ENCODE peak calls at places on chromosomes 6 and 20, in four cellular contexts. One of them, this sample, is unnamed.

GRCh38 chr20:52972190-52972937 is at the start of gene TSHZ2:
- DNase-seq in astrocyte of the cerebellum: no peak
- DNase-seq in NB4: no peak
- DNase-seq in foreskin fibroblast: peak; percentile 22
- DNase-seq in this sample: peak; percentile 0

GRCh38 chr6:47000842-47001241 is 41.3 kb downstream of the ADGRF1 start:
- DNase-seq in NB4: no peak
- DNase-seq in astrocyte of the cerebellum: no peak
- DNase-seq in foreskin fibroblast: no peak
- DNase-seq in this sample: no peak

GRCh38 chr20:46199198-46199597 is 81.1 kb downstream of the CD40 start:
- DNase-seq in foreskin fibroblast: peak; percentile 16
- DNase-seq in NB4: no peak
- DNase-seq in astrocyte of the cerebellum: no peak
- DNase-seq in this sample: no peak

GRCh38 chr6:146850238-146850896 is 251.6 kb downstream of the ADGB start:
- DNase-seq in NB4: no peak
- DNase-seq in foreskin fibroblast: peak; percentile 48
- DNase-seq in astrocyte of the cerebellum: peak; percentile 24
- DNase-seq in this sample: peak; percentile 87

GRCh38 chr6:54719633-54720032 is 126.9 kb upstream of the FAM83B start:
- DNase-seq in astrocyte of the cerebellum: no peak
- DNase-seq in foreskin fibroblast: no peak
- DNase-seq in NB4: no peak
- DNase-seq in this sample: no peak

GRCh38 chr20:63102720-63103375 is 96.1 kb upstream of the BHLHE23 start:
- DNase-seq in foreskin fibroblast: peak; percentile 64
- DNase-seq in astrocyte of the cerebellum: no peak
- DNase-seq in NB4: no peak
- DNase-seq in this sample: no peak

GRCh38 chr6:167116109-167116837 is 6.6 kb upstream of the CCR6 start:
- DNase-seq in NB4: no peak
- DNase-seq in foreskin fibroblast: no peak
- DNase-seq in astrocyte of the cerebellum: no peak
- DNase-seq in this sample: no peak

GRCh38 chr6:57432162-57432561 is 114.7 kb downstream of the PRIM2 start:
- DNase-seq in NB4: peak; percentile 17
- DNase-seq in astrocyte of the cerebellum: peak; percentile 12
- DNase-seq in foreskin fibroblast: peak; percentile 82
- DNase-seq in this sample: no peak

GRCh38 chr6:36642913-36643817 is 35.3 kb upstream of the CDKN1A start:
- DNase-seq in astrocyte of the cerebellum: peak; percentile 62
- DNase-seq in foreskin fibroblast: peak; percentile 94
- DNase-seq in NB4: no peak
- DNase-seq in this sample: peak; percentile 56
- H3K4me3 ChIP-seq in astrocyte of the cerebellum: no peak overlapping the region
- H3K4me3 ChIP-seq in foreskin fibroblast: no peak overlapping the region
- H3K4me3 ChIP-seq in NB4: no peak overlapping the region
- H3K4me3 ChIP-seq in this sample: no peak overlapping the region

GRCh38 chr6:160697826-160698225 is 4.2 kb upstream of the PLG start:
- DNase-seq in foreskin fibroblast: no peak
- DNase-seq in astrocyte of the cerebellum: no peak
- DNase-seq in NB4: no peak
- DNase-seq in this sample: no peak

GRCh38 chr6:160691617-160692016 is 10.4 kb upstream of the PLG start:
- DNase-seq in NB4: no peak
- DNase-seq in foreskin fibroblast: no peak
- DNase-seq in astrocyte of the cerebellum: no peak
- DNase-seq in this sample: no peak

GRCh38 chr6:160690458-160690857 is 11.6 kb upstream of the PLG start:
- DNase-seq in astrocyte of the cerebellum: no peak
- DNase-seq in NB4: no peak
- DNase-seq in foreskin fibroblast: no peak
- DNase-seq in this sample: no peak

DNA sequence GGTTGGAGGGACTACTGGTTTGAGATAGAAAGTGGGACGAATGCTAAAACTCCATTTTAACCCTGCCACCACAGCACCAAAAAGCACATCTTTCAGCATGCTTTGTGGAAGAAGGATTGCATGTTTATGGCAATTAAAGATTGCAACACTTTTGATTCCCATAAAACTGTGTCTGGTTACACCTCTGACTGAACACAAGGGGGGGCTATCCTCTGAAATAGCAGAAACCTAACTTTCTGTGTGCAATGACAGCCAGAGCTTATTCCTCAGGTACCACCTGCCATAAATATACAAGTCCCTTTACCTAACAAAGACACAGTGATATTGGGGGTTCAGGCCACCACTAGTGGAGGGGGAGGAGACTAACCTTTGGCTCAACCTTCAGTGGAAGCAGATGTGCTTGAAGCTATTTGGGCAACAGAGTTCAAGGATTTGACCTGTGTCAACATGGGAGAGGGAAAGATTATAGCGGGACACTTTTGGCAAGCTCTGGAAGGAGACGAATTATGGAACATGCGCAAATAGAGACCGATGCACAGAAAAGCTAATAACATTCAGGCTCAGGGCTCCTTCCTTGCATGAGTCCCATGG is 9.6 kb upstream of the PLG start:
- DNase-seq in NB4: peak; percentile 23
- DNase-seq in astrocyte of the cerebellum: no peak
- DNase-seq in foreskin fibroblast: no peak
- DNase-seq in this sample: no peak
- TF ChIP-seq CTCF in NB4: peak; percentile 25
- TF ChIP-seq CTCF in astrocyte of the cerebellum: no peak
- TF ChIP-seq CTCF in foreskin fibroblast: no peak
- TF ChIP-seq CTCF in this sample: no peak

GRCh38 chr6:2351090-2351489 is 105.7 kb upstream of the GMDS start:
- DNase-seq in foreskin fibroblast: no peak
- DNase-seq in astrocyte of the cerebellum: no peak
- DNase-seq in NB4: no peak
- DNase-seq in this sample: no peak

GRCh38 chr6:2351807-2352431 is 106.5 kb upstream of the GMDS start:
- DNase-seq in astrocyte of the cerebellum: no peak
- DNase-seq in NB4: peak; percentile 22
- DNase-seq in foreskin fibroblast: peak; percentile 76
- DNase-seq in this sample: peak; percentile 40

GRCh38 chr6:2344319-2344905 is 99.0 kb upstream of the GMDS start:
- DNase-seq in NB4: no peak
- DNase-seq in astrocyte of the cerebellum: no peak
- DNase-seq in foreskin fibroblast: no peak
- DNase-seq in this sample: no peak

DNA sequence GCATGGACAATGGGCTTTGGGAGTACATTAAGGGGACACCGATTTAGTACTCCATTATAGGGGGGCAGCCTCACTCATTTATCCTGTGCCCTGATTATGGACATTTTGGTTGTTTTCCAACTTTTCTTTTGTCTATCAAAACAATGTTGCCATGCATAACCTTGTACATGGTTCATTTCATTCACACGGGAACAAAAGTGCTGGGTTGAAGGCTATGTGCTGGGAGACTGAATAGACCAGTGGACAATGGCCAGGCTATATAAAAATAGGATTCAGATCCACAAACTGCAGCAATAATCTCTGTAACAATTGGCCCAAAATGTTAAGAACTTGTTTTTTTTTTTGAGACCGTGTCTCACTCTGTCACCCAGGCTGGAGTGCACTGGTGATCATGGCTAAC is 100.7 kb upstream of the GMDS start:
- DNase-seq in astrocyte of the cerebellum: no peak
- DNase-seq in foreskin fibroblast: no peak
- DNase-seq in NB4: no peak
- DNase-seq in this sample: no peak
- H3K4me3 ChIP-seq in astrocyte of the cerebellum: no peak overlapping the region
- H3K4me3 ChIP-seq in foreskin fibroblast: no peak overlapping the region
- H3K4me3 ChIP-seq in NB4: no peak overlapping the region
- H3K4me3 ChIP-seq in this sample: no peak overlapping the region

GRCh38 chr6:25601797-25602679 is 50.0 kb upstream of the SCGN start:
- DNase-seq in astrocyte of the cerebellum: peak; percentile 51
- DNase-seq in foreskin fibroblast: peak; percentile 76
- DNase-seq in NB4: peak; percentile 61
- DNase-seq in this sample: no peak
- TF ChIP-seq CTCF in astrocyte of the cerebellum: no peak
- TF ChIP-seq CTCF in foreskin fibroblast: peak; percentile 26
- TF ChIP-seq CTCF in NB4: no peak
- TF ChIP-seq CTCF in this sample: peak; percentile 24

GRCh38 chr20:5714261-5715041 is 35.8 kb upstream of the SHLD1 start:
- DNase-seq in foreskin fibroblast: no peak
- DNase-seq in NB4: peak; percentile 56
- DNase-seq in astrocyte of the cerebellum: no peak
- DNase-seq in this sample: peak; percentile 65
- H3K4me3 ChIP-seq in foreskin fibroblast: no peak overlapping the region
- H3K4me3 ChIP-seq in NB4: no peak overlapping the region
- H3K4me3 ChIP-seq in astrocyte of the cerebellum: no peak overlapping the region
- H3K4me3 ChIP-seq in this sample: no peak overlapping the region

DNA sequence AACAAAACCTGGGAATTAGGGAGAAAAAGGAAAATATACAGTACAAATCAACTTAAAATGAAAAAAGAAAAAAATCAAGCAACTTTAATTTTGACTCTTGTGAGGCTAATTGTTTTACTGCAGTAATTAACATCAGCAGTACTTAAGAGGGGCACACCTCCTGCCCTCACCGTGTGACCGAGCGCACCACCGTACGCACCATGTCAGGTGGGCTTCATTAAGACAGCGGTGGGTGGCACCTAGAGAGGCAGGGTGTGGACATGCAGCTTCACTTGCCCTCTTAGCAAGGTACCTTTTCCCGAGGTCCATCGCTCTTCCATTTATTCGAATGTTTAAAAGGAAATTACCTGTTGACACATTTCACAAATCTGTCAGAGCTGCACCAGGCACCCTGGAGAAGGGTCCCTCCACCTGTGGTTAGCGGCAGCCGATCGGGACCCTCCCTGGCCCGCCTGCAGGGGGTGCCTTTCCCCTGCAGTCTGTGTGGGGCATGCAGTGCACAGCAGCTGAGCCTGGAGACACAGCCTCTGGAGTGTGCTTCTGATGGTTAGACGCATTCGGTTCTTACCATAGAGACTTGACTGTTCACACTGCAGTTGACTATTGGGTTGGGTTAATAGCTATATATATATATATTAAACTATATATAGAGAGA is 184.1 kb downstream of the TMEM242 start:
- DNase-seq in NB4: peak; percentile 29
- DNase-seq in astrocyte of the cerebellum: no peak
- DNase-seq in foreskin fibroblast: no peak
- DNase-seq in this sample: no peak
- TF ChIP-seq CTCF in NB4: peak; percentile 29
- TF ChIP-seq CTCF in astrocyte of the cerebellum: peak; percentile 11
- TF ChIP-seq CTCF in foreskin fibroblast: no peak
- TF ChIP-seq CTCF in this sample: peak; percentile 55

GRCh38 chr6:163406320-163406719 is 8.2 kb upstream of the QKI start:
- DNase-seq in NB4: no peak
- DNase-seq in astrocyte of the cerebellum: no peak
- DNase-seq in foreskin fibroblast: no peak
- DNase-seq in this sample: no peak
- H3K4me3 ChIP-seq in NB4: peak overlapping the region; percentile 56
- H3K4me3 ChIP-seq in astrocyte of the cerebellum: peak overlapping the region; percentile 21
- H3K4me3 ChIP-seq in foreskin fibroblast: peak overlapping the region; percentile 22
- H3K4me3 ChIP-seq in this sample: no peak overlapping the region

This sample was measured in brain microvascular endothelial cell.